ENCODE peak calls at places on chromosome X, in four cellular contexts. One of them, this sample, is unnamed.

GRCh38 chrX:15143050-15143824 is 126.6 kb downstream of the ASB9 start:
- DNase-seq in CD8-positive, alpha-beta memory T cell: peak; percentile 52
- DNase-seq in CD4-positive, CD25-positive, alpha-beta regulatory T cell: peak; percentile 17
- DNase-seq in HT1080: peak; percentile 3
- DNase-seq in this sample: peak; percentile 75

GRCh38 chrX:24498975-24499374 is 33.9 kb downstream of the PDK3 start:
- DNase-seq in CD8-positive, alpha-beta memory T cell: no peak
- DNase-seq in HT1080: no peak
- DNase-seq in CD4-positive, CD25-positive, alpha-beta regulatory T cell: no peak
- DNase-seq in this sample: peak; percentile 55

GRCh38 chrX:2500091-2500680 is 590 bp downstream of the DHRSX start:
- DNase-seq in HT1080: peak; percentile 49
- DNase-seq in CD8-positive, alpha-beta memory T cell: peak; percentile 57
- DNase-seq in CD4-positive, CD25-positive, alpha-beta regulatory T cell: peak; percentile 2
- DNase-seq in this sample: peak; percentile 52

GRCh38 chrX:155052738-155053498 is 18.0 kb downstream of the CMC4 start:
- DNase-seq in CD8-positive, alpha-beta memory T cell: no peak
- DNase-seq in HT1080: no peak
- DNase-seq in CD4-positive, CD25-positive, alpha-beta regulatory T cell: no peak
- DNase-seq in this sample: no peak

GRCh38 chrX:102514536-102514935 is 2.0 kb downstream of the TMSB15A start:
- DNase-seq in CD4-positive, CD25-positive, alpha-beta regulatory T cell: no peak
- DNase-seq in CD8-positive, alpha-beta memory T cell: no peak
- DNase-seq in HT1080: no peak
- DNase-seq in this sample: no peak

GRCh38 chrX:2474963-2475726 is 25.6 kb downstream of the DHRSX start:
- DNase-seq in CD8-positive, alpha-beta memory T cell: no peak
- DNase-seq in CD4-positive, CD25-positive, alpha-beta regulatory T cell: no peak
- DNase-seq in HT1080: no peak
- DNase-seq in this sample: no peak

GRCh38 chrX:41236629-41237028 is 97.3 kb upstream of the DDX3X start:
- DNase-seq in CD4-positive, CD25-positive, alpha-beta regulatory T cell: no peak
- DNase-seq in HT1080: no peak
- DNase-seq in CD8-positive, alpha-beta memory T cell: no peak
- DNase-seq in this sample: no peak

GRCh38 chrX:134868766-134869495 is 121.9 kb upstream of the SMIM10 start:
- DNase-seq in CD4-positive, CD25-positive, alpha-beta regulatory T cell: no peak
- DNase-seq in HT1080: peak; percentile 77
- DNase-seq in CD8-positive, alpha-beta memory T cell: no peak
- DNase-seq in this sample: peak; percentile 84

GRCh38 chrX:122196338-122196737 is 987.7 kb upstream of the GRIA3 start:
- DNase-seq in CD4-positive, CD25-positive, alpha-beta regulatory T cell: no peak
- DNase-seq in CD8-positive, alpha-beta memory T cell: no peak
- DNase-seq in HT1080: no peak
- DNase-seq in this sample: no peak

GRCh38 chrX:123464709-123465108 is 268.1 kb downstream of the THOC2 start:
- DNase-seq in HT1080: no peak
- DNase-seq in CD4-positive, CD25-positive, alpha-beta regulatory T cell: no peak
- DNase-seq in CD8-positive, alpha-beta memory T cell: no peak
- DNase-seq in this sample: no peak

GRCh38 chrX:63270873-63271272 is 80.3 kb downstream of the SPIN4 start:
- DNase-seq in CD8-positive, alpha-beta memory T cell: no peak
- DNase-seq in HT1080: no peak
- DNase-seq in CD4-positive, CD25-positive, alpha-beta regulatory T cell: no peak
- DNase-seq in this sample: no peak

GRCh38 chrX:70453024-70453618 is 8.5 kb downstream of the DLG3 start:
- DNase-seq in HT1080: no peak
- DNase-seq in CD4-positive, CD25-positive, alpha-beta regulatory T cell: no peak
- DNase-seq in CD8-positive, alpha-beta memory T cell: no peak
- DNase-seq in this sample: no peak

GRCh38 chrX:6460893-6461490 is 73.9 kb downstream of the VCX3A start:
- DNase-seq in CD4-positive, CD25-positive, alpha-beta regulatory T cell: no peak
- DNase-seq in CD8-positive, alpha-beta memory T cell: no peak
- DNase-seq in HT1080: peak; percentile 7
- DNase-seq in this sample: no peak

GRCh38 chrX:131827935-131828334 is 195.2 kb upstream of the STK26 start:
- DNase-seq in CD4-positive, CD25-positive, alpha-beta regulatory T cell: no peak
- DNase-seq in CD8-positive, alpha-beta memory T cell: no peak
- DNase-seq in HT1080: peak; percentile 13
- DNase-seq in this sample: peak; percentile 55

GRCh38 chrX:68699960-68700746 is 52.7 kb downstream of the STARD8 start:
- DNase-seq in CD4-positive, CD25-positive, alpha-beta regulatory T cell: no peak
- DNase-seq in CD8-positive, alpha-beta memory T cell: no peak
- DNase-seq in HT1080: peak; percentile 82
- DNase-seq in this sample: no peak

GRCh38 chrX:1412551-1413161 is 20.7 kb upstream of the SLC25A6 start:
- DNase-seq in CD4-positive, CD25-positive, alpha-beta regulatory T cell: no peak
- DNase-seq in HT1080: no peak
- DNase-seq in CD8-positive, alpha-beta memory T cell: no peak
- DNase-seq in this sample: no peak

GRCh38 chrX:15619053-15619772 is 18.5 kb upstream of the ACE2 start:
- DNase-seq in HT1080: peak; percentile 46
- DNase-seq in CD8-positive, alpha-beta memory T cell: no peak
- DNase-seq in CD4-positive, CD25-positive, alpha-beta regulatory T cell: no peak
- DNase-seq in this sample: peak; percentile 93

GRCh38 chrX:106898462-106898861 is 4.7 kb downstream of the RIPPLY1 start:
- DNase-seq in HT1080: peak; percentile 62
- DNase-seq in CD4-positive, CD25-positive, alpha-beta regulatory T cell: no peak
- DNase-seq in CD8-positive, alpha-beta memory T cell: no peak
- DNase-seq in this sample: peak; percentile 79

GRCh38 chrX:76279007-76279406 is 106.1 kb downstream of the PBDC1 start:
- DNase-seq in HT1080: peak; percentile 8
- DNase-seq in CD4-positive, CD25-positive, alpha-beta regulatory T cell: peak; percentile 7
- DNase-seq in CD8-positive, alpha-beta memory T cell: peak; percentile 55
- DNase-seq in this sample: peak; percentile 67

GRCh38 chrX:12426420-12426819 is 288.1 kb downstream of the FRMPD4 start:
- DNase-seq in CD8-positive, alpha-beta memory T cell: no peak
- DNase-seq in CD4-positive, CD25-positive, alpha-beta regulatory T cell: no peak
- DNase-seq in HT1080: no peak
- DNase-seq in this sample: no peak

GRCh38 chrX:119887721-119888425 is 7.8 kb upstream of the AKAP14 start:
- DNase-seq in HT1080: peak; percentile 8
- DNase-seq in CD8-positive, alpha-beta memory T cell: peak; percentile 73
- DNase-seq in CD4-positive, CD25-positive, alpha-beta regulatory T cell: peak; percentile 33
- DNase-seq in this sample: peak; percentile 81

GRCh38 chrX:122094611-122095010 is 1047.2 kb downstream of the GLUD2 start:
- DNase-seq in HT1080: peak; percentile 0
- DNase-seq in CD4-positive, CD25-positive, alpha-beta regulatory T cell: no peak
- DNase-seq in CD8-positive, alpha-beta memory T cell: no peak
- DNase-seq in this sample: peak; percentile 15

GRCh38 chrX:12771445-12772069 is 19.7 kb upstream of the PRPS2 start:
- DNase-seq in CD4-positive, CD25-positive, alpha-beta regulatory T cell: peak; percentile 36
- DNase-seq in CD8-positive, alpha-beta memory T cell: peak; percentile 72
- DNase-seq in HT1080: no peak
- DNase-seq in this sample: peak; percentile 78

GRCh38 chrX:49269768-49270248 is at the start of gene PPP1R3F:
- DNase-seq in CD4-positive, CD25-positive, alpha-beta regulatory T cell: peak; percentile 43
- DNase-seq in CD8-positive, alpha-beta memory T cell: no peak
- DNase-seq in HT1080: no peak
- DNase-seq in this sample: no peak

GRCh38 chrX:73964607-73965006 is 339.4 kb upstream of the ZCCHC13 start:
- DNase-seq in HT1080: no peak
- DNase-seq in CD8-positive, alpha-beta memory T cell: no peak
- DNase-seq in CD4-positive, CD25-positive, alpha-beta regulatory T cell: no peak
- DNase-seq in this sample: no peak

GRCh38 chrX:123563167-123563566 is 169.7 kb downstream of the THOC2 start:
- DNase-seq in HT1080: no peak
- DNase-seq in CD4-positive, CD25-positive, alpha-beta regulatory T cell: no peak
- DNase-seq in CD8-positive, alpha-beta memory T cell: no peak
- DNase-seq in this sample: no peak

GRCh38 chrX:110026099-110026844 is 23.4 kb downstream of the TMEM164 start:
- DNase-seq in CD8-positive, alpha-beta memory T cell: no peak
- DNase-seq in CD4-positive, CD25-positive, alpha-beta regulatory T cell: no peak
- DNase-seq in HT1080: peak; percentile 77
- DNase-seq in this sample: peak; percentile 62

GRCh38 chrX:85159644-85160043 is 83.9 kb downstream of the SATL1 start:
- DNase-seq in CD8-positive, alpha-beta memory T cell: no peak
- DNase-seq in HT1080: no peak
- DNase-seq in CD4-positive, CD25-positive, alpha-beta regulatory T cell: no peak
- DNase-seq in this sample: no peak

GRCh38 chrX:15150578-15150977 is 119.3 kb downstream of the ASB9 start:
- DNase-seq in CD8-positive, alpha-beta memory T cell: no peak
- DNase-seq in HT1080: no peak
- DNase-seq in CD4-positive, CD25-positive, alpha-beta regulatory T cell: no peak
- DNase-seq in this sample: no peak

This sample was measured in PC-3.